ENCODE peak calls at places on chromosomes 1 and 21, in five cellular contexts. B is NCI-H1105 treated with DMSO at 0.1 percent for 48 hours; Z is activated T-cell treated with anti-CD3 and anti-CD28 coated beads, Interleukin-2, amount 50 U/mL, for 48 hours; I is epithelial cell of esophagus; K is NCI-H1436 treated with DMSO at 0.1 percent for 48 hours. F is an unnamed sample.

GRCh38 chr1:95503371-95504145 is 269.5 kb downstream of the RWDD3 start:
- DNase-seq in K (no peak), I (peak), B (no peak), Z (no peak), F (no peak)

GRCh38 chr1:46487818-46488218 is 1.8 kb upstream of the DMBX1 start:
- DNase-seq in B (no peak), I (peak), K (peak), Z (no peak), F (no peak)

GRCh38 chr1:226397011-226397926 is 10.6 kb downstream of the PARP1 start:
- DNase-seq in Z (no peak), B (no peak), K (no peak), I (no peak), F (no peak)

GRCh38 chr1:207747627-207748492 is 4.0 kb upstream of the CD46 start:
- DNase-seq in K (no peak), I (no peak), Z (no peak), B (no peak), F (no peak)

GRCh38 chr1:221643404-221644175 is 98.3 kb downstream of the DUSP10 start:
- DNase-seq in I (no peak), B (no peak), Z (no peak), K (no peak), F (no peak)

GRCh38 chr1:54118704-54119103 is 34.1 kb downstream of the CDCP2 start:
- DNase-seq in K (no peak), I (peak), Z (no peak), B (no peak), F (no peak)

GRCh38 chr1:209672705-209673630 is 2.2 kb upstream of the G0S2 start:
- DNase-seq in I (peak), B (no peak), K (no peak), Z (peak), F (peak)

GRCh38 chr1:210143465-210144062 is 89.0 kb upstream of the SERTAD4 start:
- DNase-seq in K (no peak), I (peak), B (peak), Z (peak), F (peak)

GRCh38 chr1:55519937-55520683 is 304.9 kb upstream of the USP24 start:
- DNase-seq in B (no peak), I (no peak), K (no peak), Z (no peak), F (no peak)

GRCh38 chr1:11961230-11961629 is 19.0 kb upstream of the MFN2 start:
- DNase-seq in Z (no peak), I (no peak), B (no peak), K (no peak), F (no peak)

GRCh38 chr1:61253059-61253735 is 170.8 kb downstream of the NFIA start:
- DNase-seq in Z (no peak), I (peak), B (peak), K (no peak), F (no peak)

GRCh38 chr21:43644609-43645008 is 14.7 kb downstream of the HSF2BP start:
- DNase-seq in I (peak), B (no peak), K (no peak), Z (no peak), F (no peak)

GRCh38 chr1:50251592-50252165 is 143.0 kb downstream of the ELAVL4 start:
- DNase-seq in K (no peak), I (no peak), B (peak), Z (no peak), F (no peak)

GRCh38 chr21:29656504-29657227 is 283.1 kb downstream of the GRIK1 start:
- DNase-seq in I (peak), B (no peak), Z (peak), K (no peak), F (no peak)

GRCh38 chr1:22204989-22205913 is 62.4 kb upstream of the WNT4 start:
- DNase-seq in Z (no peak), K (no peak), I (no peak), B (no peak), F (no peak)

GRCh38 chr1:229440821-229441537 is 7.1 kb upstream of the ACTA1 start:
- DNase-seq in I (peak), K (no peak), Z (peak), B (no peak), F (no peak)

GRCh38 chr1:95927061-95927460 is 693.1 kb downstream of the RWDD3 start:
- DNase-seq in B (no peak), K (no peak), Z (no peak), I (no peak), F (no peak)

GRCh38 chr1:109803901-109804331 is 40.2 kb upstream of the EPS8L3 start:
- DNase-seq in K (no peak), B (no peak), I (no peak), Z (no peak), F (no peak)

GRCh38 chr1:219239518-219239917 is 65.8 kb downstream of the LYPLAL1 start:
- DNase-seq in K (no peak), I (no peak), Z (no peak), B (no peak), F (no peak)

GRCh38 chr1:112714313-112715263 is 544 bp downstream of the PPM1J start:
- DNase-seq in K (no peak), B (no peak), Z (no peak), I (no peak), F (peak)

GRCh38 chr21:44709426-44710293 is 1.7 kb downstream of the TSPEAR start:
- DNase-seq in B (peak), Z (no peak), I (peak), K (peak), F (no peak)

GRCh38 chr21:18666725-18667124 is 263.1 kb upstream of the TMPRSS15 start:
- DNase-seq in I (no peak), K (no peak), B (no peak), Z (no peak), F (no peak)

GRCh38 chr1:54407957-54408700 is 1.9 kb upstream of the SSBP3 start:
- DNase-seq in K (no peak), B (no peak), I (peak), Z (no peak), F (no peak)

GRCh38 chr21:42641311-42642218 is 11.9 kb upstream of the PDE9A start:
- DNase-seq in Z (no peak), K (no peak), B (no peak), I (no peak), F (no peak)

GRCh38 chr1:153841463-153841994 is 66.3 kb downstream of the SLC27A3 start:
- DNase-seq in Z (no peak), K (no peak), I (no peak), B (no peak), F (no peak)

GRCh38 chr1:221230605-221231004 is 351.4 kb downstream of the HLX start:
- DNase-seq in B (no peak), I (no peak), Z (no peak), K (no peak), F (no peak)

GRCh38 chr1:44250113-44250781 is 37.0 kb downstream of the DMAP1 start:
- DNase-seq in B (no peak), I (no peak), K (no peak), Z (no peak), F (no peak)

GRCh38 chr1:175602186-175602585 is 141.2 kb downstream of the TNR start:
- DNase-seq in K (no peak), B (no peak), Z (no peak), I (no peak), F (no peak)

GRCh38 chr1:24905979-24906720 is 23.9 kb downstream of the RUNX3 start:
- DNase-seq in B (no peak), Z (peak), I (no peak), K (no peak), F (peak)

GRCh38 chr1:235999259-235999925 is 65.5 kb downstream of the NID1 start:
- DNase-seq in K (no peak), I (peak), B (no peak), Z (peak), F (peak)

GRCh38 chr21:44325386-44326271 is 13.6 kb downstream of the CFAP410 start:
- DNase-seq in B (no peak), I (no peak), K (no peak), Z (no peak), F (no peak)

F was measured in stimulated activated naive CD8-positive, alpha-beta T cell treated with anti-CD3 and anti-CD28 coated beads, Interleukin-15, Interleukin-2, amounts not matched to agents 100 U/mL and 50 U/mL, for 24 hours.